ENCODE peak calls at places on chromosomes 4 and X, in nine cellular contexts. One of them, this sample, is unnamed.
A peak's percentile ranks its signal among the peaks of the same experiment; 100 is the strongest.

GRCh38 chr4:137156054-137156453 is 376.2 kb downstream of the PCDH18 start:
- DNase-seq in HCT116: no peak
- DNase-seq in iPS DF 6.9: no peak
- DNase-seq in right lobe of liver: no peak
- DNase-seq in endodermal cell: no peak
- DNase-seq in cardiac fibroblast: peak; percentile 83
- DNase-seq in cardiac muscle cell: peak; percentile 61
- DNase-seq in choroid plexus epithelial cell: peak; percentile 70
- DNase-seq in IMR-90: peak; percentile 69
- DNase-seq in this sample: no peak

GRCh38 chr4:145779319-145779801 is 99.4 kb downstream of the C4orf51 start:
- DNase-seq in endodermal cell: no peak
- DNase-seq in IMR-90: no peak
- DNase-seq in right lobe of liver: no peak
- DNase-seq in cardiac muscle cell: no peak
- DNase-seq in choroid plexus epithelial cell: no peak
- DNase-seq in HCT116: no peak
- DNase-seq in iPS DF 6.9: peak; percentile 20
- DNase-seq in cardiac fibroblast: peak; percentile 68
- DNase-seq in this sample: no peak

GRCh38 chr4:95155759-95156451 is 392.9 kb downstream of the UNC5C start:
- DNase-seq in cardiac fibroblast: peak; percentile 70
- DNase-seq in iPS DF 6.9: no peak
- DNase-seq in HCT116: peak; percentile 22
- DNase-seq in right lobe of liver: no peak
- DNase-seq in choroid plexus epithelial cell: peak; percentile 74
- DNase-seq in cardiac muscle cell: peak; percentile 69
- DNase-seq in IMR-90: peak; percentile 41
- DNase-seq in endodermal cell: no peak
- DNase-seq in this sample: no peak

GRCh38 chrX:39935414-39936064 is 162.2 kb downstream of the BCOR start:
- DNase-seq in cardiac fibroblast: no peak
- DNase-seq in IMR-90: no peak
- DNase-seq in iPS DF 6.9: no peak
- DNase-seq in choroid plexus epithelial cell: peak; percentile 65
- DNase-seq in cardiac muscle cell: no peak
- DNase-seq in endodermal cell: peak; percentile 83
- DNase-seq in HCT116: no peak
- DNase-seq in right lobe of liver: peak; percentile 47
- DNase-seq in this sample: no peak

GRCh38 chr4:134702374-134702773 is 500.8 kb upstream of the PABPC4L start:
- DNase-seq in endodermal cell: no peak
- DNase-seq in HCT116: no peak
- DNase-seq in cardiac fibroblast: no peak
- DNase-seq in IMR-90: no peak
- DNase-seq in choroid plexus epithelial cell: no peak
- DNase-seq in iPS DF 6.9: no peak
- DNase-seq in cardiac muscle cell: no peak
- DNase-seq in right lobe of liver: no peak
- DNase-seq in this sample: no peak

GRCh38 chrX:2710496-2710895 is 19.4 kb downstream of the CD99 start:
- DNase-seq in iPS DF 6.9: no peak
- DNase-seq in right lobe of liver: no peak
- DNase-seq in cardiac fibroblast: peak; percentile 82
- DNase-seq in cardiac muscle cell: no peak
- DNase-seq in endodermal cell: no peak
- DNase-seq in HCT116: no peak
- DNase-seq in IMR-90: no peak
- DNase-seq in choroid plexus epithelial cell: peak; percentile 42
- DNase-seq in this sample: no peak

GRCh38 chr4:128819082-128819742 is 9.7 kb downstream of the JADE1 start:
- DNase-seq in cardiac muscle cell: no peak
- DNase-seq in endodermal cell: no peak
- DNase-seq in right lobe of liver: no peak
- DNase-seq in HCT116: no peak
- DNase-seq in cardiac fibroblast: no peak
- DNase-seq in choroid plexus epithelial cell: no peak
- DNase-seq in IMR-90: peak; percentile 33
- DNase-seq in iPS DF 6.9: no peak
- DNase-seq in this sample: no peak

GRCh38 chr4:163484906-163485305 is 9.6 kb upstream of the TMA16 start:
- DNase-seq in endodermal cell: peak; percentile 90
- DNase-seq in choroid plexus epithelial cell: peak; percentile 74
- DNase-seq in cardiac fibroblast: peak; percentile 61
- DNase-seq in iPS DF 6.9: peak; percentile 39
- DNase-seq in HCT116: peak; percentile 50
- DNase-seq in cardiac muscle cell: peak; percentile 72
- DNase-seq in right lobe of liver: no peak
- DNase-seq in IMR-90: peak; percentile 51
- DNase-seq in this sample: no peak

GRCh38 chr4:154622598-154622997 is 10.1 kb upstream of the FGG start:
- DNase-seq in cardiac fibroblast: peak; percentile 73
- DNase-seq in HCT116: peak; percentile 49
- DNase-seq in right lobe of liver: no peak
- DNase-seq in iPS DF 6.9: no peak
- DNase-seq in endodermal cell: no peak
- DNase-seq in IMR-90: peak; percentile 48
- DNase-seq in choroid plexus epithelial cell: peak; percentile 83
- DNase-seq in cardiac muscle cell: peak; percentile 55
- DNase-seq in this sample: no peak

GRCh38 chr4:78024085-78024484 is 33.0 kb upstream of the FRAS1 start:
- DNase-seq in endodermal cell: no peak
- DNase-seq in cardiac muscle cell: no peak
- DNase-seq in IMR-90: no peak
- DNase-seq in cardiac fibroblast: no peak
- DNase-seq in HCT116: no peak
- DNase-seq in right lobe of liver: no peak
- DNase-seq in iPS DF 6.9: no peak
- DNase-seq in choroid plexus epithelial cell: no peak
- DNase-seq in this sample: no peak

GRCh38 chr4:8556341-8557150 is 23.6 kb upstream of the GPR78 start:
- DNase-seq in right lobe of liver: no peak
- DNase-seq in HCT116: no peak
- DNase-seq in IMR-90: no peak
- DNase-seq in endodermal cell: no peak
- DNase-seq in iPS DF 6.9: no peak
- DNase-seq in cardiac fibroblast: peak; percentile 42
- DNase-seq in choroid plexus epithelial cell: peak; percentile 37
- DNase-seq in cardiac muscle cell: peak; percentile 19
- DNase-seq in this sample: no peak

GRCh38 chrX:145751943-145752342 is 65.7 kb upstream of the SLITRK2 start:
- DNase-seq in HCT116: no peak
- DNase-seq in iPS DF 6.9: no peak
- DNase-seq in right lobe of liver: no peak
- DNase-seq in choroid plexus epithelial cell: peak; percentile 0
- DNase-seq in cardiac muscle cell: no peak
- DNase-seq in cardiac fibroblast: peak; percentile 49
- DNase-seq in endodermal cell: no peak
- DNase-seq in IMR-90: no peak
- DNase-seq in this sample: no peak

GRCh38 chr4:72568959-72569718 is at the start of gene ADAMTS3:
- DNase-seq in IMR-90: peak; percentile 33
- DNase-seq in HCT116: no peak
- DNase-seq in cardiac muscle cell: peak; percentile 86
- DNase-seq in choroid plexus epithelial cell: peak; percentile 74
- DNase-seq in cardiac fibroblast: peak; percentile 25
- DNase-seq in iPS DF 6.9: no peak
- DNase-seq in endodermal cell: peak; percentile 94
- DNase-seq in right lobe of liver: peak; percentile 60
- DNase-seq in this sample: peak; percentile 87

GRCh38 chrX:133859860-133860259 is 125.5 kb downstream of the GPC3 start:
- DNase-seq in HCT116: no peak
- DNase-seq in iPS DF 6.9: no peak
- DNase-seq in endodermal cell: no peak
- DNase-seq in right lobe of liver: no peak
- DNase-seq in cardiac fibroblast: peak; percentile 20
- DNase-seq in cardiac muscle cell: peak; percentile 85
- DNase-seq in IMR-90: peak; percentile 55
- DNase-seq in choroid plexus epithelial cell: peak; percentile 70
- DNase-seq in this sample: no peak

GRCh38 chrX:19410259-19410658 is 66.5 kb downstream of the PDHA1 start:
- DNase-seq in IMR-90: no peak
- DNase-seq in choroid plexus epithelial cell: no peak
- DNase-seq in iPS DF 6.9: no peak
- DNase-seq in cardiac fibroblast: no peak
- DNase-seq in endodermal cell: no peak
- DNase-seq in HCT116: no peak
- DNase-seq in right lobe of liver: no peak
- DNase-seq in cardiac muscle cell: no peak
- DNase-seq in this sample: no peak

GRCh38 chr4:46648088-46648744 is 258.3 kb upstream of the GABRA2 start:
- DNase-seq in cardiac fibroblast: peak; percentile 42
- DNase-seq in cardiac muscle cell: peak; percentile 69
- DNase-seq in right lobe of liver: no peak
- DNase-seq in IMR-90: peak; percentile 64
- DNase-seq in endodermal cell: peak; percentile 89
- DNase-seq in choroid plexus epithelial cell: peak; percentile 82
- DNase-seq in HCT116: no peak
- DNase-seq in iPS DF 6.9: peak; percentile 29
- DNase-seq in this sample: no peak

GRCh38 chr4:89000844-89001360 is 56.1 kb downstream of the FAM13A start:
- DNase-seq in right lobe of liver: no peak
- DNase-seq in iPS DF 6.9: no peak
- DNase-seq in cardiac muscle cell: peak; percentile 57
- DNase-seq in IMR-90: peak; percentile 60
- DNase-seq in HCT116: no peak
- DNase-seq in choroid plexus epithelial cell: peak; percentile 78
- DNase-seq in cardiac fibroblast: peak; percentile 80
- DNase-seq in endodermal cell: no peak
- DNase-seq in this sample: no peak

GRCh38 chrX:154116514-154116913 is 19.0 kb upstream of the MECP2 start:
- DNase-seq in IMR-90: no peak
- DNase-seq in endodermal cell: no peak
- DNase-seq in right lobe of liver: no peak
- DNase-seq in cardiac fibroblast: no peak
- DNase-seq in cardiac muscle cell: no peak
- DNase-seq in choroid plexus epithelial cell: no peak
- DNase-seq in iPS DF 6.9: no peak
- DNase-seq in HCT116: no peak
- DNase-seq in this sample: no peak

GRCh38 chrX:47560179-47560830 is 700 bp upstream of the ARAF start:
- DNase-seq in choroid plexus epithelial cell: no peak
- DNase-seq in HCT116: no peak
- DNase-seq in cardiac fibroblast: no peak
- DNase-seq in iPS DF 6.9: no peak
- DNase-seq in IMR-90: peak; percentile 34
- DNase-seq in endodermal cell: no peak
- DNase-seq in cardiac muscle cell: no peak
- DNase-seq in right lobe of liver: no peak
- DNase-seq in this sample: no peak

GRCh38 chrX:47561653-47562151 is 697 bp downstream of the ARAF start:
- DNase-seq in cardiac muscle cell: no peak
- DNase-seq in IMR-90: no peak
- DNase-seq in right lobe of liver: no peak
- DNase-seq in HCT116: no peak
- DNase-seq in choroid plexus epithelial cell: no peak
- DNase-seq in iPS DF 6.9: no peak
- DNase-seq in cardiac fibroblast: no peak
- DNase-seq in endodermal cell: no peak
- DNase-seq in this sample: no peak

GRCh38 chrX:47560831-47561652 is at the start of gene ARAF:
- DNase-seq in cardiac muscle cell: peak; percentile 99
- DNase-seq in right lobe of liver: peak; percentile 98
- DNase-seq in iPS DF 6.9: peak; percentile 93
- DNase-seq in HCT116: peak; percentile 99
- DNase-seq in endodermal cell: peak; percentile 99
- DNase-seq in cardiac fibroblast: peak; percentile 99
- DNase-seq in IMR-90: peak; percentile 99
- DNase-seq in choroid plexus epithelial cell: peak; percentile 99
- DNase-seq in this sample: peak; percentile 94

GRCh38 chrX:47558436-47558835 is 2.6 kb upstream of the ARAF start:
- DNase-seq in IMR-90: no peak
- DNase-seq in choroid plexus epithelial cell: no peak
- DNase-seq in HCT116: no peak
- DNase-seq in right lobe of liver: no peak
- DNase-seq in iPS DF 6.9: no peak
- DNase-seq in cardiac fibroblast: no peak
- DNase-seq in endodermal cell: no peak
- DNase-seq in cardiac muscle cell: no peak
- DNase-seq in this sample: no peak

GRCh38 chrX:47556045-47556623 is 4.9 kb upstream of the ARAF start:
- DNase-seq in choroid plexus epithelial cell: peak; percentile 97
- DNase-seq in IMR-90: peak; percentile 92
- DNase-seq in right lobe of liver: peak; percentile 88
- DNase-seq in endodermal cell: peak; percentile 93
- DNase-seq in cardiac fibroblast: peak; percentile 93
- DNase-seq in iPS DF 6.9: no peak
- DNase-seq in cardiac muscle cell: peak; percentile 96
- DNase-seq in HCT116: no peak
- DNase-seq in this sample: peak; percentile 91
- H3K4me3 ChIP-seq in choroid plexus epithelial cell: peak overlapping the region; percentile 64
- H3K4me3 ChIP-seq in IMR-90: peak overlapping the region; percentile 56
- H3K4me3 ChIP-seq in right lobe of liver: peak overlapping the region; percentile 32
- H3K4me3 ChIP-seq in endodermal cell: peak overlapping the region; percentile 75
- H3K4me3 ChIP-seq in cardiac fibroblast: peak overlapping the region; percentile 41
- H3K4me3 ChIP-seq in iPS DF 6.9: peak overlapping the region; percentile 59
- H3K4me3 ChIP-seq in cardiac muscle cell: peak overlapping the region; percentile 36
- H3K4me3 ChIP-seq in HCT116: no peak overlapping the region
- H3K4me3 ChIP-seq in this sample: peak overlapping the region; percentile 41

DNA sequence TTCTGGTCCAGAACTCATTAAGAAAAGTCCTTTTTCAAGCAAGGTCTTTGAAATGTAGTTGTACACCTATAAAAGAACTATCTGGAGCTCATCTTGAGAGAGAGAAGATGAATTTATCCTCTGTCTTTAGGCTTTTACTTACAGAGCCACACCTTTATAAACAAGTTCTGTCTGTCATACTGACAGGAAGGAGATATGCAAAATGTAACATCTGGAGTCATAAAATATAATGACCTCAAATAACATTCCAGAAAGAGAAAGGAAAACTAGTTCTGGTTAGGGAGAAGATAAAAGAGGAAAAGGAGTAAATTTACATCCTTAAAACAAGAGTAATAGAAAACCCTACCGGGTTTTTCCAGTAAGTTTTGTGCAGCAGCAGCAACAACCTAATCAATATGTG is 1.3 kb downstream of the INPP4B start:
- DNase-seq in right lobe of liver: no peak
- DNase-seq in HCT116: no peak
- DNase-seq in choroid plexus epithelial cell: no peak
- DNase-seq in cardiac muscle cell: no peak
- DNase-seq in cardiac fibroblast: no peak
- DNase-seq in iPS DF 6.9: no peak
- DNase-seq in IMR-90: no peak
- DNase-seq in endodermal cell: no peak
- DNase-seq in this sample: no peak
- H3K4me3 ChIP-seq in right lobe of liver: no peak overlapping the region
- H3K4me3 ChIP-seq in HCT116: peak overlapping the region; percentile 69
- H3K4me3 ChIP-seq in choroid plexus epithelial cell: no peak overlapping the region
- H3K4me3 ChIP-seq in cardiac muscle cell: no peak overlapping the region
- H3K4me3 ChIP-seq in cardiac fibroblast: no peak overlapping the region
- H3K4me3 ChIP-seq in iPS DF 6.9: no peak overlapping the region
- H3K4me3 ChIP-seq in IMR-90: peak overlapping the region; percentile 61
- H3K4me3 ChIP-seq in endodermal cell: no peak overlapping the region
- H3K4me3 ChIP-seq in this sample: no peak overlapping the region

GRCh38 chr4:184815046-184815877 is 10.5 kb downstream of the ACSL1 start:
- DNase-seq in iPS DF 6.9: no peak
- DNase-seq in HCT116: peak; percentile 60
- DNase-seq in cardiac fibroblast: peak; percentile 85
- DNase-seq in choroid plexus epithelial cell: peak; percentile 95
- DNase-seq in IMR-90: peak; percentile 74
- DNase-seq in endodermal cell: peak; percentile 77
- DNase-seq in cardiac muscle cell: peak; percentile 87
- DNase-seq in right lobe of liver: peak; percentile 91
- DNase-seq in this sample: peak; percentile 89
- H3K4me3 ChIP-seq in iPS DF 6.9: no peak overlapping the region
- H3K4me3 ChIP-seq in HCT116: peak overlapping the region; percentile 41
- H3K4me3 ChIP-seq in cardiac fibroblast: no peak overlapping the region
- H3K4me3 ChIP-seq in choroid plexus epithelial cell: peak overlapping the region; percentile 19
- H3K4me3 ChIP-seq in IMR-90: no peak overlapping the region
- H3K4me3 ChIP-seq in endodermal cell: no peak overlapping the region
- H3K4me3 ChIP-seq in cardiac muscle cell: no peak overlapping the region
- H3K4me3 ChIP-seq in right lobe of liver: peak overlapping the region; percentile 41
- H3K4me3 ChIP-seq in this sample: no peak overlapping the region

GRCh38 chr4:587671-588350 is 11.7 kb upstream of the TMEM271 start:
- DNase-seq in HCT116: no peak
- DNase-seq in cardiac muscle cell: no peak
- DNase-seq in right lobe of liver: no peak
- DNase-seq in endodermal cell: no peak
- DNase-seq in IMR-90: no peak
- DNase-seq in choroid plexus epithelial cell: no peak
- DNase-seq in iPS DF 6.9: no peak
- DNase-seq in cardiac fibroblast: no peak
- DNase-seq in this sample: no peak
- H3K4me3 ChIP-seq in HCT116: no peak overlapping the region
- H3K4me3 ChIP-seq in cardiac muscle cell: no peak overlapping the region
- H3K4me3 ChIP-seq in right lobe of liver: no peak overlapping the region
- H3K4me3 ChIP-seq in endodermal cell: no peak overlapping the region
- H3K4me3 ChIP-seq in IMR-90: no peak overlapping the region
- H3K4me3 ChIP-seq in choroid plexus epithelial cell: no peak overlapping the region
- H3K4me3 ChIP-seq in iPS DF 6.9: no peak overlapping the region
- H3K4me3 ChIP-seq in cardiac fibroblast: no peak overlapping the region
- H3K4me3 ChIP-seq in this sample: no peak overlapping the region

This sample was measured in left lung.